ENCODE peak calls at places on chromosomes 12 and 14, in nine cellular contexts. C is 8988T, L is NCI-H1092 treated with DMSO at 0.1 percent for 48 hours, D is HTR-8/SVneo, M is body of pancreas, X is neural progenitor cell, H is EH, K is left cardiac atrium, G is choroid plexus epithelial cell. P is an unnamed sample.

GRCh38 chr14:22882529-22883190 is 362 bp upstream of the REM2 start:
- DNase-seq in C (no peak), L (peak; percentile 72), D (peak; percentile 6), M (peak; percentile 68), X (peak; percentile 82), H (peak; percentile 43), K (no peak), G (peak; percentile 57), P (peak; percentile 38)

GRCh38 chr12:107317751-107318553 is 224.6 kb upstream of the CRY1 start:
- DNase-seq in C (peak; percentile 97), L (peak; percentile 88), D (peak; percentile 90), M (peak; percentile 92), X (peak; percentile 98), H (peak; percentile 87), K (peak; percentile 85), G (peak; percentile 97), P (peak; percentile 73)

GRCh38 chr14:94904636-94905035 is 134.7 kb upstream of the GSC start:
- DNase-seq in C (no peak), L (no peak), D (peak; percentile 22), M (no peak), X (peak; percentile 32), H (peak; percentile 75), K (no peak), G (peak; percentile 75), P (no peak)

GRCh38 chr14:97116546-97116945 is 319.4 kb downstream of the VRK1 start:
- DNase-seq in C (no peak), L (no peak), D (no peak), M (no peak), X (no peak), H (no peak), K (no peak), G (no peak), P (no peak)

GRCh38 chr12:55728185-55728931 is 451 bp downstream of the CD63 start:
- DNase-seq in C (no peak), L (no peak), D (no peak), M (peak; percentile 85), X (peak; percentile 65), H (peak; percentile 76), K (peak; percentile 85), G (peak; percentile 74), P (peak; percentile 84)

GRCh38 chr14:74763803-74764531 is 851 bp downstream of the YLPM1 start:
- DNase-seq in C (no peak), L (no peak), D (peak; percentile 26), M (peak; percentile 24), X (peak; percentile 44), H (peak; percentile 36), K (no peak), G (peak; percentile 31), P (peak; percentile 23)

GRCh38 chr14:54133896-54134295 is 177.3 kb upstream of the BMP4 start:
- DNase-seq in C (no peak), L (no peak), D (peak; percentile 30), M (no peak), X (no peak), H (peak; percentile 14), K (no peak), G (peak; percentile 66), P (no peak)

GRCh38 chr12:24679135-24679534 is 269.8 kb downstream of the BCAT1 start:
- DNase-seq in C (no peak), L (no peak), D (no peak), M (no peak), X (peak; percentile 18), H (no peak), K (no peak), G (peak; percentile 85), P (no peak)

GRCh38 chr14:103260629-103261124 is 73.4 kb upstream of the EIF5 start:
- DNase-seq in C (no peak), L (peak; percentile 33), D (peak; percentile 48), M (peak; percentile 63), X (no peak), H (peak; percentile 66), K (peak; percentile 67), G (peak; percentile 51), P (peak; percentile 58)

GRCh38 chr14:104753528-104754212 is 723 bp downstream of the SIVA1 start:
- DNase-seq in C (no peak), L (no peak), D (no peak), M (peak; percentile 37), X (peak; percentile 50), H (peak; percentile 25), K (no peak), G (peak; percentile 22), P (peak; percentile 46)

GRCh38 chr12:18690653-18691052 is 47.2 kb downstream of the PLCZ1 start:
- DNase-seq in C (peak; percentile 14), L (no peak), D (peak; percentile 7), M (no peak), X (no peak), H (peak; percentile 74), K (no peak), G (peak; percentile 74), P (no peak)

GRCh38 chr14:102993523-102993922 is 63.8 kb downstream of the CDC42BPB start:
- DNase-seq in C (peak; percentile 50), L (no peak), D (peak; percentile 40), M (no peak), X (no peak), H (peak; percentile 75), K (no peak), G (peak; percentile 45), P (no peak)

GRCh38 chr14:29037428-29037827 is 270.8 kb downstream of the FOXG1 start:
- DNase-seq in C (no peak), L (no peak), D (no peak), M (no peak), X (no peak), H (peak; percentile 52), K (no peak), G (peak; percentile 10), P (no peak)

GRCh38 chr12:72267974-72268373 is 4.2 kb upstream of the TRHDE start:
- DNase-seq in C (no peak), L (no peak), D (no peak), M (peak; percentile 41), X (no peak), H (peak; percentile 53), K (no peak), G (peak; percentile 59), P (no peak)

GRCh38 chr12:102955926-102956737 is 1.3 kb upstream of the ASCL1 start:
- DNase-seq in C (no peak), L (peak; percentile 63), D (no peak), M (peak; percentile 29), X (peak; percentile 76), H (no peak), K (no peak), G (no peak), P (no peak)

GRCh38 chr12:106086696-106087095 is 52.1 kb downstream of the NUAK1 start:
- DNase-seq in C (no peak), L (no peak), D (no peak), M (no peak), X (no peak), H (no peak), K (no peak), G (no peak), P (no peak)

GRCh38 chr14:22566845-22567244 is 22.2 kb downstream of the DAD1 start:
- DNase-seq in C (no peak), L (no peak), D (no peak), M (no peak), X (no peak), H (no peak), K (no peak), G (no peak), P (no peak)

GRCh38 chr12:21418403-21418802 is 19.1 kb upstream of the PYROXD1 start:
- DNase-seq in C (no peak), L (no peak), D (no peak), M (no peak), X (no peak), H (no peak), K (no peak), G (no peak), P (no peak)

GRCh38 chr14:55075628-55076027 is 24.2 kb downstream of the MAPK1IP1L start:
- DNase-seq in C (no peak), L (no peak), D (no peak), M (no peak), X (no peak), H (peak; percentile 70), K (no peak), G (peak; percentile 70), P (no peak)

GRCh38 chr12:54019111-54019811 is 9.0 kb upstream of the HOXC6 start:
- DNase-seq in C (no peak), L (no peak), D (no peak), M (no peak), X (peak; percentile 51), H (no peak), K (no peak), G (no peak), P (no peak)

GRCh38 chr12:87813476-87814234 is 215.5 kb downstream of the C12orf50 start:
- DNase-seq in C (no peak), L (no peak), D (no peak), M (no peak), X (no peak), H (peak; percentile 33), K (no peak), G (peak; percentile 86), P (peak; percentile 4)

GRCh38 chr14:53409289-53409688 is 256.2 kb upstream of the DDHD1 start:
- DNase-seq in C (no peak), L (no peak), D (no peak), M (no peak), X (no peak), H (peak; percentile 11), K (no peak), G (no peak), P (no peak)

GRCh38 chr14:23061995-23062394 is 4.7 kb upstream of the CDH24 start:
- DNase-seq in C (peak; percentile 83), L (no peak), D (peak; percentile 72), M (peak; percentile 75), X (no peak), H (peak; percentile 97), K (peak; percentile 68), G (peak; percentile 98), P (peak; percentile 82)

GRCh38 chr14:102508774-102509743 is 517 bp downstream of the ANKRD9 start:
- DNase-seq in C (peak; percentile 74), L (no peak), D (no peak), M (peak; percentile 68), X (no peak), H (peak; percentile 56), K (peak; percentile 84), G (peak; percentile 35), P (peak; percentile 82)

GRCh38 chr14:34676516-34677211 is 37.7 kb downstream of the CFL2 start:
- DNase-seq in C (no peak), L (peak; percentile 34), D (no peak), M (no peak), X (no peak), H (no peak), K (no peak), G (no peak), P (no peak)

GRCh38 chr12:77133566-77133965 is 68.2 kb upstream of the E2F7 start:
- DNase-seq in C (no peak), L (no peak), D (peak; percentile 9), M (peak; percentile 25), X (peak; percentile 84), H (peak; percentile 74), K (peak; percentile 34), G (peak; percentile 71), P (no peak)

GRCh38 chr12:122182887-122183587 is at the start of gene LRRC43:
- DNase-seq in C (no peak), L (peak; percentile 42), D (no peak), M (peak; percentile 66), X (peak; percentile 79), H (peak; percentile 40), K (peak; percentile 50), G (peak; percentile 28), P (peak; percentile 41)

GRCh38 chr14:100128688-100129087 is 30.8 kb downstream of the DEGS2 start:
- DNase-seq in C (no peak), L (no peak), D (no peak), M (no peak), X (no peak), H (no peak), K (no peak), G (no peak), P (no peak)

GRCh38 chr12:33182485-33182884 is 257.1 kb downstream of the SYT10 start:
- DNase-seq in C (no peak), L (no peak), D (no peak), M (no peak), X (no peak), H (no peak), K (no peak), G (no peak), P (no peak)

GRCh38 chr12:44589697-44590096 is 286.4 kb downstream of the NELL2 start:
- DNase-seq in C (no peak), L (no peak), D (no peak), M (no peak), X (no peak), H (no peak), K (no peak), G (peak; percentile 3), P (no peak)

GRCh38 chr12:75684678-75685620 is 173.5 kb upstream of the KRR1 start:
- DNase-seq in C (no peak), L (no peak), D (no peak), M (no peak), X (no peak), H (peak; percentile 89), K (no peak), G (peak; percentile 83), P (no peak)